ENCODE peak calls at places on chromosomes 2 and 18, in ten cellular contexts. V is GM20000, Q is AG04449, B is A549, Z is astrocyte, E is epithelial cell of esophagus, A is brain microvascular endothelial cell, R is chondrocyte, P is lower leg skin, O is PC-9. J is an unnamed sample.

GRCh38 chr2:176652300-176653182 is 383.3 kb downstream of the MTX2 start:
- DNase-seq in V (peak; percentile 56), O (peak; percentile 45), Q (no peak), E (peak; percentile 63), A (peak; percentile 51), P (no peak), Z (peak; percentile 28), B (peak; percentile 25), R (no peak), J (peak; percentile 12)

GRCh38 chr2:32732912-32733472 is 105.1 kb downstream of the TTC27 start:
- DNase-seq in V (no peak), A (no peak), B (no peak), P (no peak), Z (no peak), Q (no peak), R (no peak), O (no peak), E (no peak), J (no peak)

GRCh38 chr2:221085376-221085900 is 486.7 kb downstream of the EPHA4 start:
- DNase-seq in A (no peak), P (no peak), V (no peak), R (no peak), E (no peak), B (no peak), Q (no peak), Z (peak; percentile 55), O (no peak), J (no peak)

GRCh38 chr2:151009437-151010175 is 252.1 kb downstream of the RBM43 start:
- DNase-seq in Q (no peak), O (no peak), E (no peak), R (no peak), V (no peak), Z (no peak), A (no peak), P (no peak), B (no peak), J (no peak)

GRCh38 chr2:9178110-9178904 is 28.3 kb upstream of the ASAP2 start:
- DNase-seq in A (peak; percentile 39), E (peak; percentile 81), O (peak; percentile 92), Z (peak; percentile 44), P (no peak), Q (no peak), B (no peak), R (no peak), V (no peak), J (no peak)

GRCh38 chr2:61855178-61855523 is 1.3 kb upstream of the FAM161A start:
- DNase-seq in B (no peak), Q (no peak), A (no peak), V (no peak), R (no peak), Z (peak; percentile 17), O (peak; percentile 44), E (peak; percentile 19), P (peak; percentile 17), J (peak; percentile 20)

GRCh38 chr2:78913284-78913683 is 112.2 kb upstream of the REG3G start:
- DNase-seq in Q (no peak), P (no peak), A (no peak), V (no peak), Z (no peak), B (no peak), E (no peak), R (no peak), O (no peak), J (no peak)

GRCh38 chr18:27824841-27825720 is 351.8 kb downstream of the CDH2 start:
- DNase-seq in B (no peak), R (no peak), O (no peak), P (no peak), Z (no peak), V (no peak), Q (no peak), E (no peak), A (no peak), J (no peak)

GRCh38 chr18:966095-967036 is 61.7 kb downstream of the ADCYAP1 start:
- DNase-seq in Z (no peak), E (no peak), B (no peak), A (no peak), Q (no peak), P (no peak), O (no peak), V (no peak), R (no peak), J (no peak)

GRCh38 chr2:169933124-169933711 is 106.0 kb downstream of the UBR3 start:
- DNase-seq in P (no peak), Z (no peak), R (no peak), B (peak; percentile 22), E (peak; percentile 55), V (peak; percentile 22), A (peak; percentile 15), O (no peak), Q (no peak), J (no peak)

GRCh38 chr18:73784853-73785252 is 362.8 kb downstream of the FBXO15 start:
- DNase-seq in B (no peak), R (no peak), Q (no peak), Z (no peak), P (no peak), O (no peak), V (no peak), E (no peak), A (no peak), J (no peak)

GRCh38 chr2:227477291-227477690 is 5.3 kb downstream of the AGFG1 start:
- DNase-seq in Z (no peak), Q (no peak), B (no peak), V (no peak), A (peak; percentile 25), R (no peak), P (no peak), E (no peak), O (no peak), J (no peak)

GRCh38 chr2:201953386-201953785 is 80.3 kb upstream of the FZD7 start:
- DNase-seq in P (no peak), R (no peak), A (no peak), B (no peak), V (no peak), Z (no peak), E (no peak), Q (no peak), O (no peak), J (no peak)

GRCh38 chr18:61572871-61573270 is 239.6 kb downstream of the CDH20 start:
- DNase-seq in Z (peak; percentile 26), A (no peak), R (no peak), Q (peak; percentile 53), P (no peak), E (no peak), O (no peak), B (no peak), V (no peak), J (no peak)

GRCh38 chr2:202072737-202073396 is at the start of gene KIAA2012:
- DNase-seq in A (no peak), V (no peak), Z (no peak), E (no peak), R (no peak), O (no peak), Q (no peak), B (no peak), P (no peak), J (peak; percentile 48)

GRCh38 chr2:98484121-98484557 is 39.5 kb downstream of the INPP4A start:
- DNase-seq in A (no peak), Q (no peak), Z (no peak), V (no peak), O (no peak), P (no peak), R (peak; percentile 37), E (no peak), B (no peak), J (no peak)

GRCh38 chr2:236718207-236718992 is 148.8 kb downstream of the ACKR3 start:
- DNase-seq in B (no peak), E (peak; percentile 80), A (peak; percentile 27), R (no peak), P (no peak), Q (no peak), V (no peak), O (no peak), Z (peak; percentile 89), J (no peak)

GRCh38 chr2:210556355-210556980 is at the start of gene CPS1:
- DNase-seq in V (no peak), B (no peak), O (no peak), E (no peak), A (no peak), Z (no peak), P (no peak), R (no peak), Q (no peak), J (no peak)

GRCh38 chr2:210561482-210561881 is 5.1 kb downstream of the CPS1 start:
- DNase-seq in R (no peak), E (no peak), V (no peak), O (no peak), A (no peak), P (no peak), Q (no peak), B (no peak), Z (no peak), J (no peak)

GRCh38 chr2:210557721-210558120 is 1.3 kb downstream of the CPS1 start:
- DNase-seq in O (no peak), Z (no peak), Q (no peak), P (no peak), R (no peak), V (no peak), E (no peak), A (no peak), B (no peak), J (no peak)

GRCh38 chr2:210558708-210559107 is 2.3 kb downstream of the CPS1 start:
- DNase-seq in R (no peak), B (no peak), A (peak; percentile 27), Z (no peak), P (no peak), O (no peak), E (peak; percentile 55), Q (no peak), V (no peak), J (no peak)

GRCh38 chr2:210559167-210559566 is 2.8 kb downstream of the CPS1 start:
- DNase-seq in R (no peak), E (no peak), P (no peak), Q (no peak), Z (no peak), B (no peak), O (no peak), A (no peak), V (no peak), J (no peak)
- TF ChIP-seq CTCF in R (no peak), E (no peak), P (no peak), Q (no peak), Z (no peak), B (no peak), O (no peak), A (no peak), V (no peak), J (no peak)

GRCh38 chr2:26561918-26562810 is 79.0 kb downstream of the CIB4 start:
- DNase-seq in P (no peak), Z (peak; percentile 2), O (peak; percentile 51), R (no peak), V (no peak), B (peak; percentile 92), E (peak; percentile 30), Q (no peak), A (no peak), J (peak; percentile 91)
- TF ChIP-seq CTCF in P (no peak), Z (no peak), O (peak; percentile 55), R (no peak), V (no peak), B (peak; percentile 51), E (no peak), Q (peak; percentile 26), A (peak; percentile 37), J (peak; percentile 50)

GRCh38 chr2:133146893-133147292 is 421.4 kb downstream of the NCKAP5 start:
- DNase-seq in P (no peak), V (no peak), E (no peak), Z (no peak), B (no peak), O (no peak), R (no peak), Q (no peak), A (no peak), J (no peak)
- TF ChIP-seq CTCF in P (no peak), V (no peak), E (no peak), Z (no peak), B (no peak), O (peak; percentile 18), R (peak; percentile 34), Q (no peak), A (no peak), J (no peak)

GRCh38 chr2:239927424-239927981 is 97.6 kb downstream of the NDUFA10 start:
- DNase-seq in Q (peak; percentile 42), O (peak; percentile 68), P (no peak), A (peak; percentile 90), Z (peak; percentile 89), R (peak; percentile 55), E (peak; percentile 67), B (peak; percentile 81), V (no peak), J (peak; percentile 62)
- TF ChIP-seq CTCF in Q (no peak), O (no peak), P (no peak), A (no peak), Z (no peak), R (no peak), E (no peak), B (no peak), V (no peak), J (no peak)